ENCODE peak calls at places on chromosomes 5 and 9, in eight cellular contexts. J, E, K, T, P, V, Q and B are unnamed samples.

GRCh38 chr5:177478711-177479646 is 5.5 kb upstream of the DBN1 start:
- DNase-seq in K (peak), T (peak), Q (no peak), J (peak), V (no peak), P (no peak), E (peak), B (no peak)

GRCh38 chr5:179227578-179228311 is 117.5 kb downstream of the ADAMTS2 start:
- DNase-seq in T (no peak), P (no peak), E (no peak), K (no peak), J (no peak), V (no peak), Q (peak), B (no peak)

GRCh38 chr9:134396258-134396742 is 70.0 kb downstream of the RXRA start:
- DNase-seq in K (no peak), V (no peak), J (no peak), P (no peak), E (no peak), T (no peak), Q (no peak), B (no peak)

GRCh38 chr5:1011226-1011631 is 2.6 kb downstream of the NKD2 start:
- DNase-seq in P (no peak), E (peak), K (no peak), V (peak), Q (no peak), T (peak), J (no peak), B (no peak)

GRCh38 chr9:95094002-95094401 is 223.5 kb downstream of the FANCC start:
- DNase-seq in P (no peak), V (no peak), J (no peak), E (no peak), T (no peak), K (no peak), Q (no peak), B (no peak)

GRCh38 chr5:40677456-40677855 is 2.3 kb upstream of the PTGER4 start:
- DNase-seq in T (no peak), K (peak), P (no peak), J (no peak), V (no peak), Q (no peak), E (no peak), B (no peak)

GRCh38 chr5:163005949-163006348 is 431.4 kb upstream of the CCNG1 start:
- DNase-seq in J (no peak), Q (no peak), V (peak), T (no peak), P (no peak), K (no peak), E (no peak), B (no peak)

GRCh38 chr9:35035851-35036701 is 36.3 kb downstream of the VCP start:
- DNase-seq in V (no peak), T (no peak), Q (no peak), J (no peak), P (peak), E (no peak), K (peak), B (no peak)